ENCODE peak calls at places on chromosomes 3 and 15, in five cellular contexts. J, X, L, B and E are unnamed samples.

GRCh38 chr15:62453356-62453755 is 288.3 kb upstream of the C2CD4B start:
- DNase-seq in J (peak; percentile 2), X (no peak), L (no peak), B (no peak), E (no peak)

GRCh38 chr15:75358771-75359536 is 9.5 kb downstream of the MAN2C1 start:
- DNase-seq in J (no peak), X (no peak), L (no peak), B (no peak), E (no peak)

GRCh38 chr15:43275736-43276562 is 9.2 kb upstream of the TGM5 start:
- DNase-seq in J (no peak), X (no peak), L (no peak), B (no peak), E (no peak)

GRCh38 chr3:197599089-197599765 is 43.5 kb upstream of the BDH1 start:
- DNase-seq in J (no peak), X (peak; percentile 80), L (peak; percentile 60), B (no peak), E (peak; percentile 91)

GRCh38 chr3:40627095-40627494 is 102.3 kb downstream of the ZNF621 start:
- DNase-seq in J (no peak), X (no peak), L (no peak), B (no peak), E (no peak)

GRCh38 chr3:152047465-152047864 is 174.0 kb downstream of the SUCNR1 start:
- DNase-seq in J (no peak), X (peak; percentile 6), L (no peak), B (peak; percentile 12), E (no peak)

GRCh38 chr15:34084086-34084485 is 17.6 kb downstream of the EMC7 start:
- DNase-seq in J (no peak), X (no peak), L (no peak), B (no peak), E (no peak)

GRCh38 chr3:76554717-76555116 is 485.2 kb upstream of the ROBO2 start:
- DNase-seq in J (peak; percentile 31), X (no peak), L (no peak), B (no peak), E (no peak)

GRCh38 chr3:11285471-11285870 is 13.3 kb downstream of the ATG7 start:
- DNase-seq in J (no peak), X (no peak), L (no peak), B (no peak), E (no peak)

GRCh38 chr3:159783780-159784747 is 204.6 kb upstream of the IL12A start:
- DNase-seq in J (no peak), X (no peak), L (no peak), B (no peak), E (no peak)

GRCh38 chr3:99817047-99817436 is 620 bp upstream of the CMSS1 start:
- DNase-seq in J (no peak), X (no peak), L (no peak), B (no peak), E (no peak)

GRCh38 chr3:72245183-72245811 is 460.3 kb upstream of the PROK2 start:
- DNase-seq in J (no peak), X (peak; percentile 80), L (no peak), B (no peak), E (no peak)

GRCh38 chr3:187565701-187566100 is 104.5 kb downstream of the SST start:
- DNase-seq in J (no peak), X (no peak), L (no peak), B (no peak), E (no peak)

GRCh38 chr3:48090166-48090939 is 74.1 kb upstream of the MAP4 start:
- DNase-seq in J (no peak), X (no peak), L (no peak), B (no peak), E (no peak)

GRCh38 chr3:8643693-8644365 is 769 bp downstream of the SSUH2 start:
- DNase-seq in J (no peak), X (no peak), L (no peak), B (no peak), E (no peak)

GRCh38 chr3:169945313-169945712 is 21.3 kb upstream of the SEC62 start:
- DNase-seq in J (no peak), X (peak; percentile 35), L (peak; percentile 2), B (no peak), E (peak; percentile 74)

GRCh38 chr15:59200560-59200959 is 6.1 kb upstream of the LDHAL6B start:
- DNase-seq in J (no peak), X (no peak), L (no peak), B (no peak), E (no peak)

GRCh38 chr3:69888946-69889315 is 110.6 kb upstream of the SAMMSON start:
- DNase-seq in J (no peak), X (no peak), L (no peak), B (no peak), E (no peak)

GRCh38 chr15:87792250-87793030 is 464.1 kb downstream of the NTRK3 start:
- DNase-seq in J (no peak), X (no peak), L (no peak), B (no peak), E (no peak)

GRCh38 chr3:29346828-29347227 is 66.0 kb downstream of the RBMS3 start:
- DNase-seq in J (no peak), X (no peak), L (no peak), B (no peak), E (no peak)

GRCh38 chr3:149489060-149489690 is 14.7 kb downstream of the TM4SF4 start:
- DNase-seq in J (no peak), X (no peak), L (no peak), B (no peak), E (no peak)

GRCh38 chr15:25807063-25807462 is 56.1 kb downstream of the ATP10A start:
- DNase-seq in J (no peak), X (no peak), L (no peak), B (no peak), E (no peak)

GRCh38 chr15:67520276-67520975 is 505 bp upstream of the C15orf61 start:
- DNase-seq in J (no peak), X (peak; percentile 34), L (no peak), B (no peak), E (peak; percentile 37)

GRCh38 chr15:43776101-43776717 is 557 bp downstream of the ELL3 start:
- DNase-seq in J (peak; percentile 39), X (no peak), L (no peak), B (no peak), E (peak; percentile 79)

GRCh38 chr3:57164217-57164605 is 942 bp downstream of the IL17RD start:
- DNase-seq in J (no peak), X (no peak), L (no peak), B (no peak), E (no peak)

GRCh38 chr3:81302045-81302444 is 459.4 kb downstream of the GBE1 start:
- DNase-seq in J (peak; percentile 40), X (peak; percentile 55), L (no peak), B (no peak), E (peak; percentile 64)

GRCh38 chr3:189148090-189148507 is 23.7 kb upstream of the TPRG1 start:
- DNase-seq in J (peak; percentile 91), X (peak; percentile 81), L (peak; percentile 53), B (peak; percentile 78), E (peak; percentile 49)

GRCh38 chr3:17761563-17761962 is 19.1 kb upstream of the TBC1D5 start:
- DNase-seq in J (no peak), X (no peak), L (no peak), B (no peak), E (no peak)

GRCh38 chr15:83208357-83208661 is 686 bp upstream of the HDGFL3 start:
- DNase-seq in J (no peak), X (peak; percentile 8), L (no peak), B (no peak), E (no peak)

GRCh38 chr3:188749010-188749617 is 422.7 kb upstream of the TPRG1 start:
- DNase-seq in J (no peak), X (peak; percentile 15), L (peak; percentile 42), B (no peak), E (peak; percentile 7)

GRCh38 chr3:174125267-174125844 is 727.8 kb downstream of the NLGN1 start:
- DNase-seq in J (peak; percentile 81), X (peak; percentile 37), L (no peak), B (peak; percentile 24), E (peak; percentile 4)

GRCh38 chr15:91186892-91187644 is 87.0 kb downstream of the SV2B start:
- DNase-seq in J (peak; percentile 20), X (no peak), L (no peak), B (no peak), E (no peak)

GRCh38 chr15:62770752-62771151 is 271.8 kb upstream of the TPM1 start:
- DNase-seq in J (no peak), X (no peak), L (no peak), B (no peak), E (no peak)

GRCh38 chr15:68875377-68876116 is 54.8 kb upstream of the SPESP1 start:
- DNase-seq in J (peak; percentile 87), X (peak; percentile 94), L (peak; percentile 89), B (peak; percentile 75), E (peak; percentile 83)